ENCODE peak calls at places on chromosomes 16 and 17, in ten cellular contexts. One of them, this sample, is unnamed.
A peak's percentile ranks its signal among the peaks of the same experiment; 100 is the strongest.

GRCh38 chr16:1723450-1724147 is 17.6 kb downstream of the MAPK8IP3 start:
- DNase-seq in MM.1S: peak; percentile 27
- DNase-seq in hepatocyte: peak; percentile 70
- DNase-seq in upper lobe of right lung: no peak
- DNase-seq in pancreas: no peak
- DNase-seq in right cardiac atrium: no peak
- DNase-seq in left lung: no peak
- DNase-seq in left ventricle myocardium inferior: no peak
- DNase-seq in heart right ventricle: no peak
- DNase-seq in mesenchymal stem cell: peak; percentile 56
- DNase-seq in this sample: peak; percentile 33

GRCh38 chr16:47779201-47780016 is 318.3 kb downstream of the PHKB start:
- DNase-seq in MM.1S: peak; percentile 57
- DNase-seq in hepatocyte: no peak
- DNase-seq in upper lobe of right lung: no peak
- DNase-seq in pancreas: no peak
- DNase-seq in right cardiac atrium: peak; percentile 40
- DNase-seq in left lung: no peak
- DNase-seq in left ventricle myocardium inferior: no peak
- DNase-seq in heart right ventricle: no peak
- DNase-seq in mesenchymal stem cell: peak; percentile 22
- DNase-seq in this sample: no peak

GRCh38 chr17:39923230-39923629 is 4.2 kb downstream of the ORMDL3 start:
- DNase-seq in MM.1S: no peak
- DNase-seq in hepatocyte: peak; percentile 1
- DNase-seq in upper lobe of right lung: no peak
- DNase-seq in pancreas: no peak
- DNase-seq in right cardiac atrium: no peak
- DNase-seq in left lung: no peak
- DNase-seq in left ventricle myocardium inferior: no peak
- DNase-seq in heart right ventricle: no peak
- DNase-seq in mesenchymal stem cell: no peak
- DNase-seq in this sample: no peak

GRCh38 chr17:57006040-57006439 is 28.1 kb downstream of the SCPEP1 start:
- DNase-seq in MM.1S: no peak
- DNase-seq in hepatocyte: no peak
- DNase-seq in upper lobe of right lung: no peak
- DNase-seq in pancreas: no peak
- DNase-seq in right cardiac atrium: no peak
- DNase-seq in left lung: no peak
- DNase-seq in left ventricle myocardium inferior: no peak
- DNase-seq in heart right ventricle: no peak
- DNase-seq in mesenchymal stem cell: no peak
- DNase-seq in this sample: no peak

GRCh38 chr17:3911271-3912053 is 4.8 kb downstream of the P2RX1 start:
- DNase-seq in MM.1S: peak; percentile 92
- DNase-seq in hepatocyte: no peak
- DNase-seq in upper lobe of right lung: no peak
- DNase-seq in pancreas: no peak
- DNase-seq in right cardiac atrium: peak; percentile 77
- DNase-seq in left lung: peak; percentile 86
- DNase-seq in left ventricle myocardium inferior: no peak
- DNase-seq in heart right ventricle: no peak
- DNase-seq in mesenchymal stem cell: no peak
- DNase-seq in this sample: peak; percentile 29

GRCh38 chr16:87559976-87560375 is 42.3 kb upstream of the JPH3 start:
- DNase-seq in MM.1S: no peak
- DNase-seq in hepatocyte: no peak
- DNase-seq in upper lobe of right lung: no peak
- DNase-seq in pancreas: no peak
- DNase-seq in right cardiac atrium: no peak
- DNase-seq in left lung: no peak
- DNase-seq in left ventricle myocardium inferior: no peak
- DNase-seq in heart right ventricle: no peak
- DNase-seq in mesenchymal stem cell: no peak
- DNase-seq in this sample: no peak

GRCh38 chr17:68462381-68463210 is 5.3 kb upstream of the WIPI1 start:
- DNase-seq in MM.1S: peak; percentile 88
- DNase-seq in hepatocyte: peak; percentile 94
- DNase-seq in upper lobe of right lung: no peak
- DNase-seq in pancreas: peak; percentile 52
- DNase-seq in right cardiac atrium: peak; percentile 85
- DNase-seq in left lung: no peak
- DNase-seq in left ventricle myocardium inferior: peak; percentile 76
- DNase-seq in heart right ventricle: peak; percentile 65
- DNase-seq in mesenchymal stem cell: peak; percentile 85
- DNase-seq in this sample: no peak

GRCh38 chr17:81926451-81927144 is 937 bp downstream of the MAFG start:
- DNase-seq in MM.1S: peak; percentile 53
- DNase-seq in hepatocyte: peak; percentile 91
- DNase-seq in upper lobe of right lung: peak; percentile 87
- DNase-seq in pancreas: peak; percentile 82
- DNase-seq in right cardiac atrium: peak; percentile 92
- DNase-seq in left lung: peak; percentile 90
- DNase-seq in left ventricle myocardium inferior: peak; percentile 81
- DNase-seq in heart right ventricle: peak; percentile 78
- DNase-seq in mesenchymal stem cell: peak; percentile 94
- DNase-seq in this sample: peak; percentile 81

GRCh38 chr17:35588196-35588920 is 1.2 kb downstream of the AP2B1 start:
- DNase-seq in MM.1S: no peak
- DNase-seq in hepatocyte: peak; percentile 73
- DNase-seq in upper lobe of right lung: no peak
- DNase-seq in pancreas: no peak
- DNase-seq in right cardiac atrium: no peak
- DNase-seq in left lung: no peak
- DNase-seq in left ventricle myocardium inferior: no peak
- DNase-seq in heart right ventricle: no peak
- DNase-seq in mesenchymal stem cell: peak; percentile 70
- DNase-seq in this sample: no peak

GRCh38 chr16:50535506-50536257 is 12.5 kb upstream of the NKD1 start:
- DNase-seq in MM.1S: no peak
- DNase-seq in hepatocyte: no peak
- DNase-seq in upper lobe of right lung: no peak
- DNase-seq in pancreas: no peak
- DNase-seq in right cardiac atrium: no peak
- DNase-seq in left lung: peak; percentile 52
- DNase-seq in left ventricle myocardium inferior: no peak
- DNase-seq in heart right ventricle: no peak
- DNase-seq in mesenchymal stem cell: no peak
- DNase-seq in this sample: peak; percentile 3

GRCh38 chr17:41959336-41960095 is 7.1 kb upstream of the CNP start:
- DNase-seq in MM.1S: peak; percentile 57
- DNase-seq in hepatocyte: peak; percentile 50
- DNase-seq in upper lobe of right lung: no peak
- DNase-seq in pancreas: peak; percentile 49
- DNase-seq in right cardiac atrium: peak; percentile 63
- DNase-seq in left lung: no peak
- DNase-seq in left ventricle myocardium inferior: no peak
- DNase-seq in heart right ventricle: no peak
- DNase-seq in mesenchymal stem cell: peak; percentile 74
- DNase-seq in this sample: no peak

GRCh38 chr16:85157372-85157771 is 45.1 kb upstream of the CIBAR2 start:
- DNase-seq in MM.1S: no peak
- DNase-seq in hepatocyte: no peak
- DNase-seq in upper lobe of right lung: no peak
- DNase-seq in pancreas: no peak
- DNase-seq in right cardiac atrium: no peak
- DNase-seq in left lung: no peak
- DNase-seq in left ventricle myocardium inferior: no peak
- DNase-seq in heart right ventricle: no peak
- DNase-seq in mesenchymal stem cell: no peak
- DNase-seq in this sample: no peak
- H3K4me3 ChIP-seq in MM.1S: no peak overlapping the region
- H3K4me3 ChIP-seq in hepatocyte: no peak overlapping the region
- H3K4me3 ChIP-seq in upper lobe of right lung: no peak overlapping the region
- H3K4me3 ChIP-seq in pancreas: no peak overlapping the region
- H3K4me3 ChIP-seq in right cardiac atrium: no peak overlapping the region
- H3K4me3 ChIP-seq in left lung: peak overlapping the region; percentile 16
- H3K4me3 ChIP-seq in left ventricle myocardium inferior: peak overlapping the region; percentile 41
- H3K4me3 ChIP-seq in heart right ventricle: peak overlapping the region; percentile 26
- H3K4me3 ChIP-seq in mesenchymal stem cell: no peak overlapping the region
- H3K4me3 ChIP-seq in this sample: no peak overlapping the region

DNA sequence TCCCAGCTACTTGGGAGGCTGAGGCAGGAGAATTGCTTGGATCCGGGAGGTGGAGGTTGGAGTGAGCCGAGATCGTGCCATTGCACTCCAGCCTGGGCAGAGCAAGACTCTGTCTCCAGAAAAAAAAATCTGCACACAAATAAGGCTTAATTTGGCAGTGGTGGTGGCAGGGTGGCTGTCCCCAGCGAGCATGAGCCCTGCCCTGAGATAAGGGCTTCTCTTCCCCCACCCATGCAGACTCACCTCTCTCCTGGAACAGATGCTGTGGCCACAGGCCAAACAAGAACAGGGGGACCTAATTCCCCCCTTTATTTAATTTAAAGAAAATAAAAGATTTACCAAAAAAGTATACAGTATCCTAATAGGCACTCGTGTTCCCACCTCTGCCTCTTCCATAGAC is 157.2 kb downstream of the RAB11FIP4 start:
- DNase-seq in MM.1S: peak; percentile 29
- DNase-seq in hepatocyte: no peak
- DNase-seq in upper lobe of right lung: no peak
- DNase-seq in pancreas: no peak
- DNase-seq in right cardiac atrium: no peak
- DNase-seq in left lung: no peak
- DNase-seq in left ventricle myocardium inferior: no peak
- DNase-seq in heart right ventricle: no peak
- DNase-seq in mesenchymal stem cell: no peak
- DNase-seq in this sample: no peak
- H3K4me1 ChIP-seq in MM.1S: no peaks in the 10 kb centered on the region
- H3K4me1 ChIP-seq in hepatocyte: peaks cover 4% of the 10 kb centered on the region
- H3K4me1 ChIP-seq in upper lobe of right lung: peaks cover 8% of the 10 kb centered on the region
- H3K4me1 ChIP-seq in pancreas: peaks cover 5% of the 10 kb centered on the region
- H3K4me1 ChIP-seq in right cardiac atrium: no peaks in the 10 kb centered on the region
- H3K4me1 ChIP-seq in left lung: peaks cover 11% of the 10 kb centered on the region
- H3K4me1 ChIP-seq in left ventricle myocardium inferior: peaks cover 22% of the 10 kb centered on the region
- H3K4me1 ChIP-seq in heart right ventricle: peaks cover 15% of the 10 kb centered on the region
- H3K4me1 ChIP-seq in mesenchymal stem cell: peaks cover 6% of the 10 kb centered on the region
- H3K4me1 ChIP-seq in this sample: no peaks in the 10 kb centered on the region

DNA sequence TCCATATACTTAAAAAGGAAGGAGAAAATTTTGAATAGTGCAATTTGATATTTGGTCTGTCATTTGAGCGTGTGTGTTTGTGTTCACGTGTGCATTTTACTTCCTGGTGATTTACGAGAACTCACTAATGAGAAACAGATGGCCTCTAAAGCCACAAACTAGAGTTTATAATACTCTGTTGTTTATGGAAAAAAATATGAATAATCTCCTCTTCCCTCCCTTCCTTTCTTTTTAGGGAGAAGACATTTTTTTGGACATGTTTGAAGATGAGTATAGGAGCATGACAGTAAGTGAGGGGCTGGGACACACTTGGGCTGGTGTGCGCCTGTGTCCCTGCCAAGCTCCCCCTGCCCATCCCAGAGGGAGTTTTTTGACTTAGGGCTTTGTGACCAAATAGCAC is 102.7 kb downstream of the CLEC16A start:
- DNase-seq in MM.1S: no peak
- DNase-seq in hepatocyte: peak; percentile 31
- DNase-seq in upper lobe of right lung: no peak
- DNase-seq in pancreas: no peak
- DNase-seq in right cardiac atrium: no peak
- DNase-seq in left lung: no peak
- DNase-seq in left ventricle myocardium inferior: no peak
- DNase-seq in heart right ventricle: no peak
- DNase-seq in mesenchymal stem cell: peak; percentile 64
- DNase-seq in this sample: no peak
- H3K27ac ChIP-seq in MM.1S: no peak overlapping the region
- H3K27ac ChIP-seq in hepatocyte: peak overlapping the region; percentile 84
- H3K27ac ChIP-seq in upper lobe of right lung: no peak overlapping the region
- H3K27ac ChIP-seq in pancreas: no peak overlapping the region
- H3K27ac ChIP-seq in right cardiac atrium: peak overlapping the region; percentile 38
- H3K27ac ChIP-seq in left lung: no peak overlapping the region
- H3K27ac ChIP-seq in left ventricle myocardium inferior: peak overlapping the region; percentile 63
- H3K27ac ChIP-seq in heart right ventricle: peak overlapping the region; percentile 25
- H3K27ac ChIP-seq in mesenchymal stem cell: no peak overlapping the region
- H3K27ac ChIP-seq in this sample: no peak overlapping the region

GRCh38 chr17:48603959-48604769 is 622 bp downstream of the HOXB6 start:
- DNase-seq in MM.1S: no peak
- DNase-seq in hepatocyte: peak; percentile 40
- DNase-seq in upper lobe of right lung: no peak
- DNase-seq in pancreas: no peak
- DNase-seq in right cardiac atrium: no peak
- DNase-seq in left lung: no peak
- DNase-seq in left ventricle myocardium inferior: no peak
- DNase-seq in heart right ventricle: no peak
- DNase-seq in mesenchymal stem cell: peak; percentile 80
- DNase-seq in this sample: no peak
- H3K4me3 ChIP-seq in MM.1S: no peak overlapping the region
- H3K4me3 ChIP-seq in hepatocyte: peak overlapping the region; percentile 15
- H3K4me3 ChIP-seq in upper lobe of right lung: peak overlapping the region; percentile 25
- H3K4me3 ChIP-seq in pancreas: no peak overlapping the region
- H3K4me3 ChIP-seq in right cardiac atrium: no peak overlapping the region
- H3K4me3 ChIP-seq in left lung: peak overlapping the region; percentile 17
- H3K4me3 ChIP-seq in left ventricle myocardium inferior: peak overlapping the region; percentile 49
- H3K4me3 ChIP-seq in heart right ventricle: no peak overlapping the region
- H3K4me3 ChIP-seq in mesenchymal stem cell: peak overlapping the region; percentile 92
- H3K4me3 ChIP-seq in this sample: peak overlapping the region; percentile 52

GRCh38 chr16:66515543-66516171 is 34.3 kb downstream of the TK2 start:
- DNase-seq in MM.1S: peak; percentile 56
- DNase-seq in hepatocyte: peak; percentile 34
- DNase-seq in upper lobe of right lung: no peak
- DNase-seq in pancreas: no peak
- DNase-seq in right cardiac atrium: no peak
- DNase-seq in left lung: peak; percentile 69
- DNase-seq in left ventricle myocardium inferior: no peak
- DNase-seq in heart right ventricle: no peak
- DNase-seq in mesenchymal stem cell: peak; percentile 66
- DNase-seq in this sample: no peak

GRCh38 chr16:66517586-66518263 is 32.2 kb downstream of the TK2 start:
- DNase-seq in MM.1S: no peak
- DNase-seq in hepatocyte: no peak
- DNase-seq in upper lobe of right lung: no peak
- DNase-seq in pancreas: no peak
- DNase-seq in right cardiac atrium: peak; percentile 80
- DNase-seq in left lung: no peak
- DNase-seq in left ventricle myocardium inferior: peak; percentile 50
- DNase-seq in heart right ventricle: no peak
- DNase-seq in mesenchymal stem cell: no peak
- DNase-seq in this sample: no peak

GRCh38 chr16:66516172-66516807 is 33.6 kb downstream of the TK2 start:
- DNase-seq in MM.1S: peak; percentile 63
- DNase-seq in hepatocyte: no peak
- DNase-seq in upper lobe of right lung: no peak
- DNase-seq in pancreas: no peak
- DNase-seq in right cardiac atrium: no peak
- DNase-seq in left lung: no peak
- DNase-seq in left ventricle myocardium inferior: no peak
- DNase-seq in heart right ventricle: no peak
- DNase-seq in mesenchymal stem cell: no peak
- DNase-seq in this sample: no peak

GRCh38 chr16:66519482-66519881 is 30.4 kb downstream of the TK2 start:
- DNase-seq in MM.1S: no peak
- DNase-seq in hepatocyte: no peak
- DNase-seq in upper lobe of right lung: no peak
- DNase-seq in pancreas: no peak
- DNase-seq in right cardiac atrium: no peak
- DNase-seq in left lung: no peak
- DNase-seq in left ventricle myocardium inferior: no peak
- DNase-seq in heart right ventricle: no peak
- DNase-seq in mesenchymal stem cell: no peak
- DNase-seq in this sample: no peak

GRCh38 chr16:66516808-66517585 is 32.9 kb downstream of the TK2 start:
- DNase-seq in MM.1S: peak; percentile 99
- DNase-seq in hepatocyte: peak; percentile 94
- DNase-seq in upper lobe of right lung: peak; percentile 97
- DNase-seq in pancreas: peak; percentile 99
- DNase-seq in right cardiac atrium: peak; percentile 98
- DNase-seq in left lung: peak; percentile 96
- DNase-seq in left ventricle myocardium inferior: peak; percentile 97
- DNase-seq in heart right ventricle: peak; percentile 96
- DNase-seq in mesenchymal stem cell: peak; percentile 99
- DNase-seq in this sample: peak; percentile 96
- H3K4me1 ChIP-seq in MM.1S: peaks cover 58% of the 10 kb centered on the region
- H3K4me1 ChIP-seq in hepatocyte: peaks cover 15% of the 10 kb centered on the region
- H3K4me1 ChIP-seq in upper lobe of right lung: peaks cover 80% of the 10 kb centered on the region
- H3K4me1 ChIP-seq in pancreas: peaks cover 41% of the 10 kb centered on the region
- H3K4me1 ChIP-seq in right cardiac atrium: peaks cover 37% of the 10 kb centered on the region
- H3K4me1 ChIP-seq in left lung: peaks cover 93% of the 10 kb centered on the region
- H3K4me1 ChIP-seq in left ventricle myocardium inferior: peaks cover 84% of the 10 kb centered on the region
- H3K4me1 ChIP-seq in heart right ventricle: peaks cover 83% of the 10 kb centered on the region
- H3K4me1 ChIP-seq in mesenchymal stem cell: peaks cover 50% of the 10 kb centered on the region
- H3K4me1 ChIP-seq in this sample: peaks cover 43% of the 10 kb centered on the region